ENCODE peak calls at places on chromosomes 13 and 19, in five cellular contexts. O, T, X, Z and W are unnamed samples.

GRCh38 chr13:82739881-82740280 is 1142.4 kb downstream of the SLITRK1 start:
- DNase-seq in Z (no peak), X (no peak), T (no peak), O (no peak), W (no peak)

GRCh38 chr19:2039082-2039958 is 11.7 kb downstream of the MKNK2 start:
- DNase-seq in Z (no peak), X (no peak), T (no peak), O (no peak), W (no peak)

GRCh38 chr19:2775556-2776430 is 7.3 kb downstream of the SGTA start:
- DNase-seq in Z (peak), T (no peak), X (peak), O (no peak), W (peak)

GRCh38 chr19:18379803-18380747 is 5.9 kb upstream of the GDF15 start:
- DNase-seq in T (no peak), Z (peak), O (no peak), X (no peak), W (no peak)

GRCh38 chr19:4360081-4360569 is 16.8 kb downstream of the MPND start:
- DNase-seq in O (no peak), T (no peak), Z (no peak), X (no peak), W (no peak)

GRCh38 chr13:44825951-44826350 is 163.3 kb downstream of the NUFIP1 start:
- DNase-seq in X (no peak), O (no peak), Z (no peak), T (no peak), W (no peak)

GRCh38 chr19:45567609-45568008 is 17.0 kb downstream of the OPA3 start:
- DNase-seq in O (no peak), Z (no peak), T (no peak), X (no peak), W (no peak)

GRCh38 chr19:2034729-2035589 is 16.1 kb downstream of the MKNK2 start:
- DNase-seq in Z (no peak), O (peak), X (peak), T (no peak), W (peak)

GRCh38 chr13:75749407-75749806 is 113.3 kb downstream of the LMO7 start:
- DNase-seq in Z (peak), X (no peak), O (no peak), T (no peak), W (no peak)

GRCh38 chr13:24168392-24168750 is 7.9 kb downstream of the SPATA13 start:
- DNase-seq in X (no peak), Z (no peak), O (no peak), T (no peak), W (no peak)

GRCh38 chr13:41296879-41297646 is 14.0 kb upstream of the NAA16 start:
- DNase-seq in T (no peak), X (no peak), Z (no peak), O (no peak), W (no peak)

GRCh38 chr19:55636723-55637122 is 4.1 kb upstream of the ZNF580 start:
- DNase-seq in X (no peak), Z (no peak), O (no peak), T (no peak), W (no peak)

GRCh38 chr13:25178070-25178469 is 6.0 kb upstream of the AMER2 start:
- DNase-seq in X (no peak), T (no peak), Z (no peak), O (no peak), W (no peak)

GRCh38 chr13:113863511-113864302 is at the start of gene GAS6:
- DNase-seq in Z (no peak), X (peak), O (peak), T (no peak), W (peak)

GRCh38 chr13:46197299-46197975 is 14.3 kb upstream of the LRRC63 start:
- DNase-seq in O (no peak), Z (no peak), X (no peak), T (no peak), W (no peak)

GRCh38 chr19:31418692-31419430 is 69.6 kb upstream of the TSHZ3 start:
- DNase-seq in T (no peak), Z (no peak), X (no peak), O (no peak), W (no peak)

GRCh38 chr13:74325106-74325505 is 190.9 kb upstream of the KLF12 start:
- DNase-seq in X (no peak), T (no peak), O (no peak), Z (no peak), W (no peak)

GRCh38 chr19:46644720-46645119 is 8.7 kb upstream of the GNG8 start:
- DNase-seq in X (no peak), Z (no peak), O (no peak), T (no peak), W (no peak)

GRCh38 chr19:8261347-8261746 is 46.8 kb downstream of the CD320 start:
- DNase-seq in O (no peak), T (no peak), Z (no peak), X (no peak), W (no peak)

GRCh38 chr13:20847298-20847697 is 55.2 kb downstream of the XPO4 start:
- DNase-seq in Z (no peak), O (no peak), X (no peak), T (no peak), W (no peak)

GRCh38 chr13:26993780-26994179 is 177.8 kb downstream of the USP12 start:
- DNase-seq in T (no peak), Z (no peak), O (no peak), X (no peak), W (no peak)

GRCh38 chr13:42970824-42971669 is 21.0 kb downstream of the EPSTI1 start:
- DNase-seq in X (peak), Z (no peak), O (peak), T (no peak), W (peak)

GRCh38 chr13:27170521-27171243 is 929 bp downstream of the USP12 start:
- DNase-seq in O (peak), X (peak), Z (no peak), T (peak), W (peak)

GRCh38 chr13:37029617-37030016 is 29.0 kb downstream of the EXOSC8 start:
- DNase-seq in Z (no peak), T (no peak), X (no peak), O (no peak), W (no peak)

GRCh38 chr13:85379991-85380390 is 419.2 kb downstream of the SLITRK6 start:
- DNase-seq in T (no peak), Z (no peak), X (no peak), O (no peak), W (no peak)

GRCh38 chr13:18949970-18950369 is 231.7 kb downstream of the TUBA3C start:
- DNase-seq in Z (no peak), T (no peak), O (no peak), X (no peak), W (no peak)

GRCh38 chr19:55146078-55146647 is 2.8 kb downstream of the TNNT1 start:
- DNase-seq in O (no peak), T (no peak), Z (no peak), X (peak), W (peak)

GRCh38 chr19:11563530-11563929 is 4.5 kb upstream of the ELOF1 start:
- DNase-seq in Z (no peak), T (no peak), X (no peak), O (no peak), W (no peak)

GRCh38 chr19:35249848-35250711 is 1.3 kb downstream of the LSR start:
- DNase-seq in Z (no peak), X (no peak), T (no peak), O (no peak), W (no peak)